ENCODE peak calls at places on chromosome 21, in four cellular contexts. One of them, this sample, is unnamed.

GRCh38 chr21:14120091-14120734 is 90.5 kb downstream of the LIPI start:
- DNase-seq in H9: peak; percentile 59
- DNase-seq in IMR-90: peak; percentile 8
- DNase-seq in H1: peak; percentile 84
- DNase-seq in this sample: peak; percentile 56

GRCh38 chr21:35953570-35953969 is 106.8 kb downstream of the SETD4 start:
- DNase-seq in IMR-90: no peak
- DNase-seq in H9: no peak
- DNase-seq in H1: no peak
- DNase-seq in this sample: peak; percentile 20

GRCh38 chr21:23968722-23969647 is 1638.3 kb downstream of the MRPL39 start:
- DNase-seq in IMR-90: peak; percentile 26
- DNase-seq in H1: peak; percentile 86
- DNase-seq in H9: peak; percentile 75
- DNase-seq in this sample: peak; percentile 89

GRCh38 chr21:41583274-41583790 is 75.4 kb upstream of the TMPRSS2 start:
- DNase-seq in H1: peak; percentile 45
- DNase-seq in IMR-90: peak; percentile 8
- DNase-seq in H9: no peak
- DNase-seq in this sample: no peak

GRCh38 chr21:33058468-33059318 is 11.2 kb upstream of the OLIG1 start:
- DNase-seq in IMR-90: no peak
- DNase-seq in H9: no peak
- DNase-seq in H1: no peak
- DNase-seq in this sample: no peak

GRCh38 chr21:46557919-46558392 is 46.9 kb downstream of the S100B start:
- DNase-seq in H9: no peak
- DNase-seq in H1: peak; percentile 36
- DNase-seq in IMR-90: no peak
- DNase-seq in this sample: no peak

GRCh38 chr21:25412090-25412489 is 195.2 kb downstream of the MRPL39 start:
- DNase-seq in H9: no peak
- DNase-seq in IMR-90: peak; percentile 15
- DNase-seq in H1: no peak
- DNase-seq in this sample: no peak

GRCh38 chr21:41615613-41616012 is 107.7 kb upstream of the TMPRSS2 start:
- DNase-seq in IMR-90: peak; percentile 99
- DNase-seq in H1: no peak
- DNase-seq in H9: no peak
- DNase-seq in this sample: no peak

GRCh38 chr21:42282021-42282420 is 33.2 kb downstream of the TFF3 start:
- DNase-seq in IMR-90: no peak
- DNase-seq in H9: no peak
- DNase-seq in H1: no peak
- DNase-seq in this sample: no peak

GRCh38 chr21:17501107-17502006 is 11.5 kb upstream of the CXADR start:
- DNase-seq in IMR-90: no peak
- DNase-seq in H9: no peak
- DNase-seq in H1: no peak
- DNase-seq in this sample: no peak

GRCh38 chr21:25584833-25585232 is 22.4 kb downstream of the MRPL39 start:
- DNase-seq in H1: no peak
- DNase-seq in IMR-90: no peak
- DNase-seq in H9: no peak
- DNase-seq in this sample: no peak

GRCh38 chr21:42513985-42514882 is 582 bp downstream of the SLC37A1 start:
- DNase-seq in IMR-90: no peak
- DNase-seq in H9: peak; percentile 81
- DNase-seq in H1: peak; percentile 80
- DNase-seq in this sample: peak; percentile 49

GRCh38 chr21:23694396-23694795 is 1912.9 kb downstream of the MRPL39 start:
- DNase-seq in H9: no peak
- DNase-seq in IMR-90: no peak
- DNase-seq in H1: no peak
- DNase-seq in this sample: no peak

GRCh38 chr21:15421521-15421920 is 308.3 kb upstream of the USP25 start:
- DNase-seq in H1: no peak
- DNase-seq in H9: no peak
- DNase-seq in IMR-90: no peak
- DNase-seq in this sample: no peak

GRCh38 chr21:29332461-29333354 is 34.0 kb downstream of the BACH1 start:
- DNase-seq in H1: no peak
- DNase-seq in H9: no peak
- DNase-seq in IMR-90: peak; percentile 77
- DNase-seq in this sample: no peak

GRCh38 chr21:42414928-42415769 is 11.4 kb downstream of the UBASH3A start:
- DNase-seq in IMR-90: peak; percentile 78
- DNase-seq in H1: no peak
- DNase-seq in H9: no peak
- DNase-seq in this sample: peak; percentile 21

GRCh38 chr21:15272591-15272990 is 207.8 kb upstream of the NRIP1 start:
- DNase-seq in H9: no peak
- DNase-seq in H1: no peak
- DNase-seq in IMR-90: no peak
- DNase-seq in this sample: no peak

GRCh38 chr21:30990514-30991304 is 47.6 kb downstream of the KRTAP19-8 start:
- DNase-seq in H9: no peak
- DNase-seq in IMR-90: no peak
- DNase-seq in H1: no peak
- DNase-seq in this sample: no peak

GRCh38 chr21:22791986-22792560 is 1793.9 kb downstream of the NCAM2 start:
- DNase-seq in H1: no peak
- DNase-seq in H9: no peak
- DNase-seq in IMR-90: peak; percentile 38
- DNase-seq in this sample: peak; percentile 46

GRCh38 chr21:14259669-14260458 is 43.9 kb downstream of the RBM11 start:
- DNase-seq in IMR-90: peak; percentile 56
- DNase-seq in H9: no peak
- DNase-seq in H1: no peak
- DNase-seq in this sample: peak; percentile 69

GRCh38 chr21:40130476-40130875 is 263.2 kb downstream of the PCP4 start:
- DNase-seq in H9: no peak
- DNase-seq in H1: no peak
- DNase-seq in IMR-90: no peak
- DNase-seq in this sample: no peak

GRCh38 chr21:17785403-17785788 is 33.8 kb downstream of the C21orf91 start:
- DNase-seq in H1: no peak
- DNase-seq in IMR-90: no peak
- DNase-seq in H9: no peak
- DNase-seq in this sample: no peak

GRCh38 chr21:31618696-31619430 is 40.6 kb upstream of the SOD1 start:
- DNase-seq in H9: no peak
- DNase-seq in H1: no peak
- DNase-seq in IMR-90: no peak
- DNase-seq in this sample: no peak

GRCh38 chr21:41953249-41953830 is 478 bp downstream of the C2CD2 start:
- DNase-seq in IMR-90: no peak
- DNase-seq in H9: no peak
- DNase-seq in H1: no peak
- DNase-seq in this sample: peak; percentile 13

GRCh38 chr21:41786521-41786987 is 19.7 kb upstream of the RIPK4 start:
- DNase-seq in H1: no peak
- DNase-seq in IMR-90: peak; percentile 12
- DNase-seq in H9: no peak
- DNase-seq in this sample: no peak

GRCh38 chr21:43644609-43645008 is 14.7 kb downstream of the HSF2BP start:
- DNase-seq in H9: no peak
- DNase-seq in H1: no peak
- DNase-seq in IMR-90: peak; percentile 67
- DNase-seq in this sample: no peak
- H4K5ac ChIP-seq in H9: no peak overlapping the region
- H4K5ac ChIP-seq in H1: no peak overlapping the region
- H4K5ac ChIP-seq in IMR-90: peak overlapping the region; percentile 35
- H4K5ac ChIP-seq in this sample: no peak overlapping the region

DNA sequence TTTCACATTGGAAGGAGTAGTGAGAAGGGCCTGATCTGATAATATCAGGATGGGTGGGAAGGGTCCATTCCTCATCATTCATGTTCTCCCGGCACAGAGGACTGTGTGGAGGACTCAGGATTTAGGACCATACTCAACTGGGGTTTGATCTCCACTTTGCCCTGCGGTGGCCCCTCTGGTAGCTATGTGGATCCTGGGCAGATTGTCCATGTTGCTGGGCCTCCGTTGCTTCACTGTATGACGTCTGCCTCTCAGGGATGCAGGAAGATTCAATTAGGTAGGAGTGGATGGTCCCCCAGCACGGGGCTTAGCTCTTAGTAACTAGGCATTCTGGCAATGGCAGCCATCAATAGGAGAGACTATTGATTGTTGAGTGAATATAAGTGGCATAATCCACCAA is 2.3 kb downstream of the ETS2 start:
- DNase-seq in H9: no peak
- DNase-seq in IMR-90: peak; percentile 51
- DNase-seq in H1: no peak
- DNase-seq in this sample: no peak
- H2AK5ac ChIP-seq in H9: no peak overlapping the region
- H2AK5ac ChIP-seq in IMR-90: peak overlapping the region; percentile 36
- H2AK5ac ChIP-seq in H1: no peak overlapping the region
- H2AK5ac ChIP-seq in this sample: peak overlapping the region; percentile 25

DNA sequence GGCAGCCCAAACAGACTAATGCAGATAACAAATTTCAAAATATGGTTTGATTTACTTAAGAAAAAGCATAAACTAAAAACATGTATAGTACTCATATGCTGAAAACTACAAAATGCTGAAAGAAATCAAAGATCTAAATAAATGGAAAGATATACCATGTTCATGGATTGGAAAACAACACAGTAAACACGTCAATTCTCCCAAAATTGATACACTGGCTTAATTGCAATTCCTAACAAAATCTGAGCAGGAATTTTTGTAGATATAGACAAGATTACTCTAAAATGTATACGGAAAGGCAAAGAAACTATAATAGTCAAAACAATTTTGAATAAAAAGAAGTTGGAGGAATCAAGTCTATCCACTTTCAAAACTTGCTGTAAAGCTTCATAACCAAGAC is 21.0 kb downstream of the SLC19A1 start:
- DNase-seq in H1: no peak
- DNase-seq in IMR-90: no peak
- DNase-seq in H9: no peak
- DNase-seq in this sample: no peak
- H4K5ac ChIP-seq in H1: no peak overlapping the region
- H4K5ac ChIP-seq in IMR-90: no peak overlapping the region
- H4K5ac ChIP-seq in H9: no peak overlapping the region
- H4K5ac ChIP-seq in this sample: no peak overlapping the region

GRCh38 chr21:26782754-26783153 is 62.5 kb downstream of the ADAMTS1 start:
- DNase-seq in H1: no peak
- DNase-seq in H9: no peak
- DNase-seq in IMR-90: no peak
- DNase-seq in this sample: no peak

GRCh38 chr21:26784974-26785373 is 60.2 kb downstream of the ADAMTS1 start:
- DNase-seq in H1: no peak
- DNase-seq in H9: no peak
- DNase-seq in IMR-90: no peak
- DNase-seq in this sample: no peak

GRCh38 chr21:26783801-26784200 is 61.4 kb downstream of the ADAMTS1 start:
- DNase-seq in H1: no peak
- DNase-seq in H9: no peak
- DNase-seq in IMR-90: no peak
- DNase-seq in this sample: no peak

GRCh38 chr21:26781331-26781730 is 63.9 kb downstream of the ADAMTS1 start:
- DNase-seq in H9: no peak
- DNase-seq in IMR-90: no peak
- DNase-seq in H1: no peak
- DNase-seq in this sample: no peak

GRCh38 chr21:26782349-26782748 is 62.9 kb downstream of the ADAMTS1 start:
- DNase-seq in H9: no peak
- DNase-seq in IMR-90: no peak
- DNase-seq in H1: no peak
- DNase-seq in this sample: no peak
- H2AK5ac ChIP-seq in H9: no peak overlapping the region
- H2AK5ac ChIP-seq in IMR-90: no peak overlapping the region
- H2AK5ac ChIP-seq in H1: no peak overlapping the region
- H2AK5ac ChIP-seq in this sample: no peak overlapping the region

DNA sequence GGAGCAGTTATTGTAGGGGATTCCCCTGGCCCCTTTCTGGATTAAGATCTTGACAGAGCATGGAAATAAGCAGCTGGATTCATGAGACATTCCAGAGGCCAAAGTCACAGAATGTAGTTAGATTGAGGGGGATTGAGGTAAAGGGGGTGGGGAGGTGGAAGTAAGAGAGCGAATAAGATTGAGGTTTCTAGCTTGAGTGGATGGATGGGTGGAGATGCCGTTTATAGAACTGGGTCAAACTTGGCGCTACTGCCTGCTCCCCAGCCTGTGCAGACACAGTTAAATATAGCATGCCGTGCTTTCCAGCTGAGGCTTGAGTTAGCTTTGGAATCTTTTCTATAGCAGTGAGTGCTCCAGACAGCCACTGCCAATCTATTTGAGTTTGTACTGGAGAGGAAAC is 85.6 kb downstream of the DYRK1A start:
- DNase-seq in H9: no peak
- DNase-seq in IMR-90: peak; percentile 94
- DNase-seq in H1: no peak
- DNase-seq in this sample: peak; percentile 68
- H4K5ac ChIP-seq in H9: no peak overlapping the region
- H4K5ac ChIP-seq in IMR-90: no peak overlapping the region
- H4K5ac ChIP-seq in H1: no peak overlapping the region
- H4K5ac ChIP-seq in this sample: no peak overlapping the region

DNA sequence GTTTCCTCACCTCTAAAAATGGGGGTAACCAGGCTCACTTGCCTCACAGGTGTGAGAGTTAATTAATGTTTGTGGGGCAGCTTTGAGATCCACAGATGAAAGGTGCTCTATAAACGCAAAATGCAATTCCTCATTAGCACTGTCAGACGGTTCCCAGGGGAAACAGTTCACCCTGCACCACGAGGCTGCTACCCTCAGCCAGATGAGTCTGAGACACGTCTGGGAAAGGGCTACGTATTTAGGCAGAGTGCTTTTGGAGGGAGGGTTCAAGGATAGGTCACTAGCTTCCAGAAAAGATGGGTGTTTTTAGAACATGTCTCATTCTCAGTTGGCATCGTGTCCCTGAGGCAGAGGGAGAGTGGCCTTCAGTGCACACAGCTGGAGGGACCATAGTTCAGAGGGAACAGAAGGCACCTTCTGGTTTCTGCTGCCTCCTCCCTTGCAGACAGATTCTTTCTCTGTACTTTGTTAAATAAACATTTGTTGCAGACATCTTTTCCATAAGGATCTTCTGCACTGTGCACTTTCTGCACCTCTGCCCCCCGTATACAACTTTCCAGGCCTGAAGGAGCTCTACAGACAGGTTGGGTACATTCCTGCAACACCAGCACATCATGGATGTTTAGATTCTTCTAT is 139.9 kb downstream of the CLIC6 start:
- DNase-seq in H1: no peak
- DNase-seq in IMR-90: peak; percentile 88
- DNase-seq in H9: no peak
- DNase-seq in this sample: no peak
- H2AK5ac ChIP-seq in H1: no peak overlapping the region
- H2AK5ac ChIP-seq in IMR-90: peak overlapping the region; percentile 88
- H2AK5ac ChIP-seq in H9: no peak overlapping the region
- H2AK5ac ChIP-seq in this sample: no peak overlapping the region